ENCODE peak calls at places on chromosome 19, in four cellular contexts. One of them, this sample, is unnamed.

GRCh38 chr19:29831686-29832085 is 19.9 kb downstream of the CCNE1 start:
- ATAC-seq in Panc1: peak; percentile 18
- ATAC-seq in K562: no peak
- ATAC-seq in HCT116: peak; percentile 9
- ATAC-seq in this sample: no peak

GRCh38 chr19:57395710-57396109 is 6.1 kb downstream of the ZNF548 start:
- ATAC-seq in HCT116: no peak
- ATAC-seq in Panc1: no peak
- ATAC-seq in K562: no peak
- ATAC-seq in this sample: no peak

GRCh38 chr19:50500753-50501151 is 10.2 kb downstream of the JOSD2 start:
- ATAC-seq in HCT116: no peak
- ATAC-seq in Panc1: peak; percentile 23
- ATAC-seq in K562: peak; percentile 16
- ATAC-seq in this sample: no peak

GRCh38 chr19:50607388-50607787 is 32.3 kb downstream of the SYT3 start:
- ATAC-seq in HCT116: no peak
- ATAC-seq in K562: no peak
- ATAC-seq in Panc1: no peak
- ATAC-seq in this sample: no peak

GRCh38 chr19:46442808-46443450 is 14.2 kb upstream of the PNMA8C start:
- ATAC-seq in K562: no peak
- ATAC-seq in Panc1: peak; percentile 63
- ATAC-seq in HCT116: peak; percentile 52
- ATAC-seq in this sample: no peak

GRCh38 chr19:37963190-37963947 is 56.4 kb downstream of the SIPA1L3 start:
- ATAC-seq in Panc1: no peak
- ATAC-seq in K562: no peak
- ATAC-seq in HCT116: no peak
- ATAC-seq in this sample: no peak

GRCh38 chr19:29622191-29623070 is 16.3 kb downstream of the POP4 start:
- ATAC-seq in K562: no peak
- ATAC-seq in Panc1: peak; percentile 66
- ATAC-seq in HCT116: no peak
- ATAC-seq in this sample: no peak

GRCh38 chr19:47860602-47861297 is 1.7 kb downstream of the TPRX2 start:
- ATAC-seq in K562: no peak
- ATAC-seq in Panc1: no peak
- ATAC-seq in HCT116: no peak
- ATAC-seq in this sample: no peak

GRCh38 chr19:12866416-12867119 is 14.7 kb downstream of the DNASE2 start:
- ATAC-seq in K562: peak; percentile 77
- ATAC-seq in Panc1: no peak
- ATAC-seq in HCT116: peak; percentile 33
- ATAC-seq in this sample: no peak

GRCh38 chr19:2416321-2417097 is 10.9 kb downstream of the TIMM13 start:
- ATAC-seq in K562: no peak
- ATAC-seq in HCT116: peak; percentile 20
- ATAC-seq in Panc1: peak; percentile 38
- ATAC-seq in this sample: no peak

GRCh38 chr19:16144216-16144581 is 714 bp downstream of the HSH2D start:
- ATAC-seq in Panc1: no peak
- ATAC-seq in K562: peak; percentile 24
- ATAC-seq in HCT116: peak; percentile 25
- ATAC-seq in this sample: no peak

DNA sequence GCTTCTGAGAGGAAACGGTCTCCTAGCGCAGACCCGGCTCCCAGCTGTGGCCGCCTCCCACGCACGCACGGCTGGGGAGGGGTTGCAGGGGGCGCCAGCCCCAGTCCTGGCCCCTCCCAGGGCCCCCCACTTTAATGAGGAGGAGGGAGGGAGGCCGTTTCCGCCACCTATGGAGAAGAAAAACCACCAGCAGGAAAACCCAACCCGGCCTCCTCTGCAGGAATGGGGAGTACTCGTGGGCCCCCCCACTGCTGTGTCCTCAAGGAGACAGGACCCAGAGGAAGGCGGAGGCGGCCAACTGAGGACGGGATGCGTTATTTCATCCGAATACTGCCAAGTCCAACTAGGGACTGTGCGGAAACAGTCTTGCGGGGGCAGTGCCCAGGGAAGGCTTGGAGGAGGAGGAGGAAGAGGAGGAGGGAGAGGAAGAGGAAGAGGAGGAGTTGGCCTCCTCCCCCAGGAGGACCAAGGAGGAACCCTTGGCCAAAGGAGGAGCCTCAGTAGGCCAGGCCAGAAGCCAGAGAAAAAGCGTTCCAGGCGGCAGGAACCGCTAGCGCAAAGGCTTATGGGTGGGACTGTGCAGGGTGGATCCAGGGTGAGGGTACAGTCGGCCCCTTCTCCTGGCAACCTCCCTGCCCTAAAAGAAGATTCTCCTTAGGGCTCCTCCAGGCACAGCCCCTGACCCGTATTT is 3.9 kb upstream of the SSBP4 start:
- ATAC-seq in Panc1: no peak
- ATAC-seq in HCT116: peak; percentile 11
- ATAC-seq in K562: peak; percentile 1
- ATAC-seq in this sample: peak; percentile 10
- TF ChIP-seq POLR2AphosphoS5 in Panc1: no peak
- TF ChIP-seq POLR2AphosphoS5 in HCT116: peak; percentile 72
- TF ChIP-seq POLR2AphosphoS5 in K562: no peak
- TF ChIP-seq POLR2AphosphoS5 in this sample: peak; percentile 72

GRCh38 chr19:8368136-8368535 is 4.2 kb downstream of the ANGPTL4 start:
- ATAC-seq in HCT116: no peak
- ATAC-seq in K562: no peak
- ATAC-seq in Panc1: no peak
- ATAC-seq in this sample: no peak

GRCh38 chr19:8366961-8367326 is 3.0 kb downstream of the ANGPTL4 start:
- ATAC-seq in HCT116: no peak
- ATAC-seq in Panc1: no peak
- ATAC-seq in K562: no peak
- ATAC-seq in this sample: peak; percentile 1

GRCh38 chr19:8370176-8371010 is 6.4 kb downstream of the ANGPTL4 start:
- ATAC-seq in K562: no peak
- ATAC-seq in HCT116: no peak
- ATAC-seq in Panc1: no peak
- ATAC-seq in this sample: no peak

GRCh38 chr19:8366121-8366581 is 2.2 kb downstream of the ANGPTL4 start:
- ATAC-seq in K562: peak; percentile 12
- ATAC-seq in HCT116: no peak
- ATAC-seq in Panc1: no peak
- ATAC-seq in this sample: no peak

DNA sequence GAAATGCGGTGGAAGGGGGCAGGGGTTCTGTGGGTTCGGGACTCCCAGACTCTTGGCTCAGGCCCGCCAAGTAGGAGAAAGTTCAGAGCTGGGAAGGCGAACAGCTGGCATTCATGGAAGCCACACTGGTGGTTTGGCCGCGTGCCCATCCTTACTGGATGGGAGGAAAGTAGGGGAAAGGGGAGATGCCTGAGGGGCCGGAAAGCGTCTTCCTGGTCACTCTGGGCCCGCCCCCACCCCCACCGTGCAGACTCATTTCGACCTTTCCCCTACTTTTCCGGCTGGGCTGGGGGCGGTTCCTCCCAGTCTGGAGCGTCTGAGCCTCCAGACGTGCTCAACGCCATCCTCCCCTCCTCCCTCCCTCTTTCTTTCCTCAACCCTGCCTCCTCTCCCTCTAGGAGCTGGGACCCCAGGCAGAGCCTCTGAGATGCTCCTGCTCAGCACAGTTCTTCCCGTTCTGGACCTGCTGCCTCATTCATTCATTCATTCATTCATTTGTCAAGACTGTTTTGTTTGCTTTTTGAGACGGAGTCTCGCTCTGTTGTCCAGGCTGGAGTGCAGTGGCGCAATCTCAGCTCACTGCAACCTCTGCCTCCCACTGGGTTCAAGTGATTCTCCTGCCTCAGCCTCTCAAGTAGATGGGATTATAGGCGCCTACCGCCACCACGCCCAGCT is 3.5 kb downstream of the ANGPTL4 start:
- ATAC-seq in Panc1: peak; percentile 17
- ATAC-seq in K562: peak; percentile 33
- ATAC-seq in HCT116: peak; percentile 18
- ATAC-seq in this sample: peak; percentile 69
- H3K4me3 ChIP-seq in Panc1: no peak overlapping the region
- H3K4me3 ChIP-seq in K562: no peak overlapping the region
- H3K4me3 ChIP-seq in HCT116: peak overlapping the region; percentile 20
- H3K4me3 ChIP-seq in this sample: no peak overlapping the region

DNA sequence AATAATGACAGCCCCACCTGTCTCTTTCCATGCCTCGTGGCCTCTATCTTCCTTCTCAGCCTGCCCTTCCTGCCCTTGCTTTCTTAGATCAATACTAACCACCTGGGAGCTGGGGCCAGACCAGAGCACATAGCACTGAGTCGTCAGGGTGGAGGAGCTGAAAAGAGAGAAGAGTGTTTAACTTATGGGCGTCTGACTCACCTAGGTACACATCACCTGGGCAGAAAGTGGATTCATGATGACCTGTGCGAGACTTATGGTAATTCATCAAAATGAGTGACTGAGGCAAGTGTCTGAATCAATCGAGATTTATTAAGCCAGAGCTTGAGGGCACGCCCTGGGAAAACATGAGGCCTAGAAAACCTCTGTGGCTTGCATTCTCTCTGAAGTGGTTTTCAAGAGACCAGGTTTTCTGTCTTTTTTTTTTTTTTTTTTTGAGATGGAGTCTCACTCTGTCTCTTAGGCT is 19.2 kb downstream of the CEACAM6 start:
- ATAC-seq in HCT116: peak; percentile 95
- ATAC-seq in Panc1: no peak
- ATAC-seq in K562: no peak
- ATAC-seq in this sample: no peak
- H3K27ac ChIP-seq in HCT116: no peak overlapping the region
- H3K27ac ChIP-seq in Panc1: no peak overlapping the region
- H3K27ac ChIP-seq in K562: no peak overlapping the region
- H3K27ac ChIP-seq in this sample: no peak overlapping the region

DNA sequence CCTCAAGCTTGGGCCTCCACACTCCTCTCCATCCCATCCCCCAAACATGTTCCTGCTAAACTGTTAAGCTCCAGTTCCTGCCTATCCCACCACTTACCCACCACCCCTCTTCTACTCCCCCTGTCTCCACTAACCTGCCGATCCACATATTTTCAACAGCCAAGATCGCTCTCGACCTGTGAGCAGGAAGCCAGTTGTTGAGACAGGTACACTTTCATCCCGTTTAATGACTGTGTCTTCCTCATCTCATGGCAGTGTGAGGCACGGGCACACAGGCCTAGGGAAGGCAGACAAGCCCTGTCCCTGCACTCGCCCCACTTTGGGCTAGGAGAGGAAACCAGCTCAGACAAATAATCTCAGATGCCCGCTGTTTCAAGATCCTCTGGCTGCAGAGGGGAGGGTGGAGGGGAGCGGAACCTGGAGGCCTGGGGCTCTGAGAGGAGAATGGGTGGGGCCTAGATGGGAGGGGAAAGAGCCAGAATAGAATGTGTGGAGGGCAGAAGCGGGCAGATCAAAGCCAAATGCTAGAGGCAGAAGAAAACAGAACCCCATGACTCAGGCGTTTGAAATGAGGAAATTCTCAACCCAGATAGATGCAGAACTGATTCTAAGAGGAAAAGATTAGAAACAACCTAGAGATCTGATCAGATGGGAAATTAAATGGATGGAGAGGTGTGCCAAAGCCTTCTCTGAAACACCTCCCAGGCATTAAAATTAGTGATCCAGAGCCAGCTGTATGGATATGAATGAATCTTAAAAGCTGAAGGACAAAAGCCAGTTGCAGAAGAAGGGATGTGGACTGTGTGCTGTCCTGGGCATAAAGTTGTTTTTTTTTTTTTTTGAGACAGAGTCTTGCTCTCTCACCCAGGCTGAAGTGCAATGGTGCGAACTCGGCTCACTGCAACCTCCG is 16.9 kb upstream of the CYP2S1 start:
- ATAC-seq in Panc1: peak; percentile 85
- ATAC-seq in HCT116: peak; percentile 95
- ATAC-seq in K562: no peak
- ATAC-seq in this sample: peak; percentile 71
- TF ChIP-seq POLR2AphosphoS5 in Panc1: no peak
- TF ChIP-seq POLR2AphosphoS5 in HCT116: peak; percentile 48
- TF ChIP-seq POLR2AphosphoS5 in K562: no peak
- TF ChIP-seq POLR2AphosphoS5 in this sample: no peak

GRCh38 chr19:7505288-7505681 is 10.6 kb upstream of the ZNF358 start:
- ATAC-seq in HCT116: no peak
- ATAC-seq in Panc1: no peak
- ATAC-seq in K562: no peak
- ATAC-seq in this sample: no peak

GRCh38 chr19:7497292-7497691 is 8.5 kb upstream of the PEX11G start:
- ATAC-seq in HCT116: peak; percentile 71
- ATAC-seq in K562: peak; percentile 77
- ATAC-seq in Panc1: peak; percentile 50
- ATAC-seq in this sample: no peak

GRCh38 chr19:7502552-7502951 is 13.4 kb upstream of the ZNF358 start:
- ATAC-seq in HCT116: no peak
- ATAC-seq in Panc1: no peak
- ATAC-seq in K562: no peak
- ATAC-seq in this sample: no peak

GRCh38 chr19:7504684-7505083 is 11.2 kb upstream of the ZNF358 start:
- ATAC-seq in HCT116: no peak
- ATAC-seq in K562: no peak
- ATAC-seq in Panc1: no peak
- ATAC-seq in this sample: no peak

DNA sequence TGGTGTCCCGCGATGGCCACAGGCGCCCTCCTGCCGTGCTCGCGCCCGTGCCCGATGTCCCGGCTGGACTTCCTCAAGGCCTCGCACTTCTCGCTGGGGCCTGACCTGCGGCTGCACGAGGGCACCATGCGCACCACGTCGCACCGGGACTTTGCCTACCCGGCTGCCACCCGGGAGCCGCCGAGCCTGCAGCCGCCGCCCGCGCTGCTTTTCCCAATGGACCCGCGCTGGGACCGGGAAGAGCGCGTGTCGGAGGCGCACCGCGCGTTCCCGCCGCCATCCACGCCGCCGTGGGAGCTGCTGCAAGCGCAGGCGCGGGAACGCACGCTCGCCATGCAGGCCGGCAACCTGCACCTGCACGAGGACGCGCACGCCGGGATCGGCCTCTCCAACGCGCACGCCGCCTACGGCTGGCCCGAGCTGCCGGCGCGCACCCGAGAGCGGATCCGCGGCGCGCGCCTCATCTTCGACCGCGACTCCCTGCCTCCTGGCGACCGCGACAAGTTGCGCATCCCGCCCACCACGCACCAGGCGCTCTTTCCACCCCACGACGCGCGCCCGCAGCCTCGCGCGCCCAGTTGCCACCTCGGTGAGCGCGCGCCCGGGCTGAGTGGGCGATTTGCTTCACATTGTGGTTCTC is 12.1 kb upstream of the PEX11G start:
- ATAC-seq in HCT116: peak; percentile 84
- ATAC-seq in K562: peak; percentile 73
- ATAC-seq in Panc1: peak; percentile 90
- ATAC-seq in this sample: peak; percentile 53
- H3K4me3 ChIP-seq in HCT116: peak overlapping the region; percentile 43
- H3K4me3 ChIP-seq in K562: peak overlapping the region; percentile 26
- H3K4me3 ChIP-seq in Panc1: peak overlapping the region; percentile 43
- H3K4me3 ChIP-seq in this sample: no peak overlapping the region

This sample was measured in gastroesophageal sphincter.